ENCODE peak calls at places on chromosomes 6 and 20, in four cellular contexts. D, U, S and L are unnamed samples.

GRCh38 chr6:98572579-98572978 is 261.8 kb upstream of the POU3F2 start:
- DNase-seq in D (no peak), U (no peak), S (no peak), L (no peak)

GRCh38 chr20:2984956-2985661 is 58.3 kb upstream of the GNRH2 start:
- DNase-seq in D (peak; percentile 83), U (no peak), S (no peak), L (no peak)

GRCh38 chr6:106475280-106475679 is 114.8 kb downstream of the CRYBG1 start:
- DNase-seq in D (peak; percentile 36), U (no peak), S (no peak), L (no peak)

GRCh38 chr6:131065824-131066171 is 2.8 kb upstream of the EPB41L2 start:
- DNase-seq in D (no peak), U (no peak), S (no peak), L (no peak)

GRCh38 chr6:90429713-90430112 is 133.1 kb upstream of the BACH2 start:
- DNase-seq in D (no peak), U (no peak), S (peak; percentile 55), L (no peak)

GRCh38 chr20:25025091-25025861 is 32.7 kb downstream of the ACSS1 start:
- DNase-seq in D (no peak), U (no peak), S (no peak), L (no peak)

GRCh38 chr20:371755-372542 is 8.6 kb upstream of the TRIB3 start:
- DNase-seq in D (peak; percentile 85), U (no peak), S (no peak), L (peak; percentile 96)

GRCh38 chr20:7792131-7792869 is 148.0 kb downstream of the HAO1 start:
- DNase-seq in D (peak; percentile 30), U (no peak), S (no peak), L (peak; percentile 60)

GRCh38 chr6:85449818-85450577 is at the start of gene NT5E:
- DNase-seq in D (peak; percentile 90), U (peak; percentile 86), S (peak; percentile 90), L (peak; percentile 88)

GRCh38 chr6:79084693-79085092 is 6.6 kb upstream of the PHIP start:
- DNase-seq in D (no peak), U (no peak), S (no peak), L (no peak)

GRCh38 chr6:134318396-134319281 is 727 bp upstream of the SGK1 start:
- DNase-seq in D (no peak), U (no peak), S (no peak), L (no peak)
- H3K4me2 ChIP-seq in D (no peak overlapping the region), U (no peak overlapping the region), S (peak overlapping the region; percentile 81), L (no peak overlapping the region)

GRCh38 chr20:47354388-47354709 is 2.1 kb downstream of the ZMYND8 start:
- DNase-seq in D (no peak), U (no peak), S (no peak), L (no peak)
- H3K9me2 ChIP-seq in D (no peaks in the 10 kb centered on the region), U (no peaks in the 10 kb centered on the region), S (no peaks in the 10 kb centered on the region), L (no peaks in the 10 kb centered on the region)

DNA sequence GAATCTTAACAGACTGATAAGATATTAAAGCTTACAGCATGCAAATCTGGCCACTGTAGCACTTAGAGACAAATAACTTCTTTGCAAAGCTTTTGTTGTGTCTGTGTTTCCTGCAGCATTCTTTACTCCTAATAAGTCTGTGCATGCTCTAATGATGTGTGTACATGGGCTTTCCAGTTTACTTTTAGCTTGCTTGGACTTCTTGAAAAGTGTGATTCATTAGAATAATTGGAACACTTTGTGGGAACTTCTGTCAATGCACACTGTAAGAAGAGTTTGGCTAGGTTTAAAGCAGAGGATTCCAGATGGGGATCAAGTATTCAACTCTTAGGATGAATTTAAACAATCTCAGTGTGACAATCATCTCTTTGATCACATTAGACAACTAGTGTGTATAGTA is 22.1 kb upstream of the TINAG start:
- DNase-seq in D (peak; percentile 66), U (no peak), S (no peak), L (no peak)
- H3K4me2 ChIP-seq in D (peak overlapping the region; percentile 1), U (no peak overlapping the region), S (no peak overlapping the region), L (no peak overlapping the region)

GRCh38 chr6:87553159-87553765 is 36.5 kb downstream of the RARS2 start:
- DNase-seq in D (no peak), U (no peak), S (no peak), L (no peak)

GRCh38 chr6:87555506-87555905 is 34.3 kb downstream of the RARS2 start:
- DNase-seq in D (no peak), U (no peak), S (no peak), L (no peak)

GRCh38 chr6:87561012-87561411 is 28.8 kb downstream of the RARS2 start:
- DNase-seq in D (no peak), U (no peak), S (peak; percentile 50), L (no peak)

DNA sequence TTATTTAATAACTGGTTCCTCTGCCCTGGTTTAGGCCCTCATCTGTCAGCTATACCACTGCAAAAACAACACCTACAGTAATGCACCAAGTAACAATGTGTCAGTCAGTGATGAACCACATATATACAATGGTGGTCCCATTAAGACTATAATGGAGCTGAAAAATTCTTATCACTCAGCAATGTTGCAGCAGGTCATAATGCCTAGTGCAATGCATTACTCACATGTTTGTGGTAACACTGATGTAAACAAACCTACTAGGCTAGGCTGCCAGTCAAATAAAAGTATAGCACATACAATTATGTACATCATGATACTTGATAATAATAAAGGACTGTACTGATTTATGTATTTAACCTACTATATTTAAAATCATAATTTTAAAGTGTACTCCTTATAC is 31.3 kb downstream of the RARS2 start:
- DNase-seq in D (no peak), U (no peak), S (no peak), L (no peak)
- H3K9me2 ChIP-seq in D (no peaks in the 10 kb centered on the region), U (no peaks in the 10 kb centered on the region), S (no peaks in the 10 kb centered on the region), L (no peaks in the 10 kb centered on the region)

GRCh38 chr6:26195924-26196845 is 109.0 kb downstream of the HFE start:
- DNase-seq in D (peak; percentile 52), U (peak; percentile 77), S (no peak), L (no peak)

GRCh38 chr6:26194774-26195375 is 107.6 kb downstream of the HFE start:
- DNase-seq in D (peak; percentile 20), U (peak; percentile 10), S (no peak), L (no peak)

GRCh38 chr6:26194329-26194701 is 107.1 kb downstream of the HFE start:
- DNase-seq in D (no peak), U (no peak), S (no peak), L (no peak)

GRCh38 chr6:26195376-26195923 is 108.2 kb downstream of the HFE start:
- DNase-seq in D (peak; percentile 96), U (peak; percentile 95), S (peak; percentile 60), L (peak; percentile 66)

DNA sequence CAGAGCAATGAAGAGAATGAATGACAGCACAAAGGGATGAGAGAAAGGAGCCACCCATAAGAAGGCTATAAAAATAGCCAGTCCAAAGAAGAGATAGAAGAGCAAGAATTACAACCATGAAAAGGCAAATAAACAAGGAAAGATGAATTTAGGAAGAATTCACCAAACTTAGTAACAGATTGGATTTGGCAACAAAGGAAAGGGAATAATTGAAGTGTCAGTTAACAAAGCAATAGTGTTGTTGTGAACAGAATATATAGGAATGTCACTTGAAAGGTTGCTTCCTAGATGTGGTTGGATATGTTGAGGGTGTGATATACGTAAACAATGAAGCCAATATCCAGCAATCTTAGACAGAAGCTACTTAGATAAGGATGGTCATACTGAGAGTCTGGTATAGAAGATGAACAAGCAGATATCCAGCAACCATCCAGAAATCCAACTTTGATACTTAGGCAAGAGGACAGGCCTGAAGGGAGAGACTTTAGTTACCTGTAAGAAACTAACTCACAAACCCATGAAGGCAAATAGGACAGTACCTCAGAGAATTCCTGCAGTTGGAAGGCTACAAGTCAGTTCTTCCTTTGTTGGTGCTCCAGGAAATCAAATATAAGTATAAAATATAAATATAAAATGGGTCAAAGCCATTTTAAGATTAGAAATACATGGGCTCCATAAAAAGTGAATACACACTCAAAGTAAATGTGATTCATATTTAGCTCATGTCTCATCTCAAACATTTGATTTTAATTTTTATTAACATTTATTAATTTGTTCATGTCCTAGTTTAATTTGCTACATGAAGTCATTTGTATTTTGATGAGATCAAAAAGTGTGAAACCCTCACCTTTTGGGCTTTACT is 106.5 kb downstream of the HFE start:
- DNase-seq in D (no peak), U (no peak), S (no peak), L (no peak)
- H3K4me2 ChIP-seq in D (no peak overlapping the region), U (no peak overlapping the region), S (no peak overlapping the region), L (peak overlapping the region; percentile 94)

GRCh38 chr20:32596681-32597252 is 11.6 kb upstream of the NOL4L start:
- DNase-seq in D (no peak), U (no peak), S (no peak), L (no peak)

GRCh38 chr20:32599783-32600340 is 14.7 kb upstream of the NOL4L start:
- DNase-seq in D (peak; percentile 43), U (no peak), S (no peak), L (peak; percentile 62)

GRCh38 chr20:32595143-32595542 is 10.0 kb upstream of the NOL4L start:
- DNase-seq in D (no peak), U (no peak), S (no peak), L (no peak)

GRCh38 chr20:32598606-32599005 is 13.5 kb upstream of the NOL4L start:
- DNase-seq in D (no peak), U (no peak), S (no peak), L (no peak)

GRCh38 chr20:32597714-32598113 is 12.6 kb upstream of the NOL4L start:
- DNase-seq in D (no peak), U (no peak), S (no peak), L (no peak)
- H3K9me2 ChIP-seq in D (no peaks in the 10 kb centered on the region), U (no peaks in the 10 kb centered on the region), S (no peaks in the 10 kb centered on the region), L (no peaks in the 10 kb centered on the region)

GRCh38 chr6:7542878-7543394 is 1.5 kb downstream of the DSP start:
- DNase-seq in D (peak; percentile 96), U (no peak), S (peak; percentile 86), L (peak; percentile 68)

GRCh38 chr6:7543761-7544424 is 2.4 kb downstream of the DSP start:
- DNase-seq in D (no peak), U (no peak), S (peak; percentile 38), L (no peak)

GRCh38 chr6:7541175-7542064 is at the start of gene DSP:
- DNase-seq in D (peak; percentile 83), U (peak; percentile 66), S (peak; percentile 80), L (peak; percentile 65)

GRCh38 chr6:7540595-7540994 is 876 bp upstream of the DSP start:
- DNase-seq in D (peak; percentile 67), U (no peak), S (peak; percentile 73), L (peak; percentile 60)

DNA sequence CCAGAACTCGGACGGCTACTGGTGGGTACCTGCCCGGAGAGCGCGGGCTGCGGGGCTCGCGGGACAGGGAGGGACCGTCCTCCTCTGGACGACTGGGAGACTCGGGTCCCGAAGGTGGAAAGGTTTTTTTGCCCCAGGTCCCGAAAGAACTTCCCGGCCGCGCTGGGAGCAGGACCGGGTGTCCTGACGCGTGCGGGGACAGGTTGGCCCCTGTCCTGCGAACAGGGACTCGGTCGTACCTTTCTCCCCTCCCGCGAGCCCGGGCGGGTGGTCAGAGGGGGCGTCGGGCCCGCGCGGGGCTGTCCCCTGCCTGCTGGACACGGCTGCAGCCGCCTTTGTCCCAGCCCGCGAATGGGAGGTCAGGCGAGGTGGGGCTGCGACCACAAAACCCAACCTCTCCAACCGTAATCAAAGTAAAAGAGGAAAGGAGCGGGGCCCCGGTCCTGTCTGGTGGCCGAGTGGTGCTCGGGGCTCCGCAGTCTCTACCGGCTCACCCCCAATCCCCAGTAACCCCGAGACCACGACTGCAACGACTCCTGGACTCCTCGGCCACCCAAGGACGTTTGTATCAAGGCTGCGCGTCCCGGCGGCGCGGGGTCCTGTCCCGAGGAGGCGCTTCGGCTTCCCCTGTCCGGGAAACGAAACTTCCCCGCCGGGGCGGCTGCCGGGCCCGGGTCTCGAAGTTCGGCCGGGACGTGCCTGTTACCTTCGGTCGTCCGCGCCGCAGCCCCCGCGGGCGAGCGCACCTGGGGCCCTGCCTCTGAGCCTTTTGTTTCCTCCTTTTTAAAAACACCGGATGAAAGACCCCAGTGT is 800 bp downstream of the DSP start:
- DNase-seq in D (peak; percentile 61), U (no peak), S (peak; percentile 82), L (peak; percentile 54)
- H3K4me2 ChIP-seq in D (peak overlapping the region; percentile 77), U (peak overlapping the region; percentile 96), S (peak overlapping the region; percentile 86), L (peak overlapping the region; percentile 91)